ENCODE peak calls at places on chromosomes 11 and 22, in four cellular contexts. I is ovary, A is tibial nerve, F is upper lobe of right lung. L is an unnamed sample.

GRCh38 chr11:13963169-13963948 is 836 bp downstream of the SPON1 start:
- DNase-seq in I (peak; percentile 50), A (no peak), F (no peak), L (peak; percentile 63)

GRCh38 chr11:77093987-77094840 is 8.4 kb upstream of the OMP start:
- DNase-seq in I (no peak), A (no peak), F (peak; percentile 41), L (no peak)

GRCh38 chr11:125374398-125374797 is 121.7 kb downstream of the FEZ1 start:
- DNase-seq in I (no peak), A (no peak), F (no peak), L (no peak)

GRCh38 chr11:10390375-10390774 is 64.7 kb upstream of the AMPD3 start:
- DNase-seq in I (no peak), A (no peak), F (no peak), L (no peak)

GRCh38 chr11:130211144-130211543 is 51.6 kb downstream of the ST14 start:
- DNase-seq in I (no peak), A (no peak), F (no peak), L (no peak)

GRCh38 chr11:91104237-91104636 is 881.4 kb upstream of the CHORDC1 start:
- DNase-seq in I (no peak), A (no peak), F (no peak), L (peak; percentile 31)

GRCh38 chr11:22337571-22338464 is at the start of gene SLC17A6:
- DNase-seq in I (no peak), A (no peak), F (no peak), L (peak; percentile 72)

GRCh38 chr11:120013325-120014250 is 124.3 kb downstream of the TRIM29 start:
- DNase-seq in I (no peak), A (no peak), F (no peak), L (peak; percentile 93)

GRCh38 chr11:101949846-101950245 is 33.5 kb upstream of the ANGPTL5 start:
- DNase-seq in I (no peak), A (no peak), F (no peak), L (no peak)

GRCh38 chr22:19291580-19292261 is at the start of gene CLTCL1:
- DNase-seq in I (peak; percentile 83), A (peak; percentile 60), F (peak; percentile 92), L (peak; percentile 79)

GRCh38 chr11:95641506-95641905 is 148.1 kb downstream of the FAM76B start:
- DNase-seq in I (peak; percentile 23), A (peak; percentile 45), F (peak; percentile 69), L (no peak)

GRCh38 chr11:109970516-109971183 is 122.5 kb upstream of the ZC3H12C start:
- DNase-seq in I (no peak), A (no peak), F (no peak), L (no peak)

GRCh38 chr22:50576806-50577696 is 1.2 kb downstream of the CPT1B start:
- DNase-seq in I (no peak), A (no peak), F (no peak), L (no peak)

GRCh38 chr11:45771942-45772522 is 32.9 kb upstream of the SLC35C1 start:
- DNase-seq in I (peak; percentile 84), A (peak; percentile 55), F (peak; percentile 94), L (peak; percentile 86)

GRCh38 chr11:45657496-45658260 is 7.7 kb downstream of the CHST1 start:
- DNase-seq in I (no peak), A (no peak), F (peak; percentile 30), L (no peak)

GRCh38 chr11:61503135-61503770 is 5.3 kb upstream of the LRRC10B start:
- DNase-seq in I (no peak), A (no peak), F (no peak), L (no peak)

GRCh38 chr11:66580803-66581202 is 12.1 kb downstream of the CCDC87 start:
- DNase-seq in I (no peak), A (no peak), F (no peak), L (no peak)

GRCh38 chr22:19110064-19110458 is 12.2 kb downstream of the DGCR2 start:
- DNase-seq in I (no peak), A (no peak), F (peak; percentile 55), L (peak; percentile 29)

GRCh38 chr22:44442186-44442465 is 55.9 kb downstream of the RTL6 start:
- DNase-seq in I (no peak), A (no peak), F (peak; percentile 40), L (no peak)

GRCh38 chr11:12031856-12032526 is 23.6 kb upstream of the DKK3 start:
- DNase-seq in I (no peak), A (no peak), F (no peak), L (no peak)

GRCh38 chr11:69443968-69444364 is 37.5 kb upstream of the LINC01488 start:
- DNase-seq in I (no peak), A (no peak), F (no peak), L (peak; percentile 55)

GRCh38 chr22:37154925-37155712 is 5.4 kb upstream of the IL2RB start:
- DNase-seq in I (no peak), A (no peak), F (no peak), L (peak; percentile 40)

GRCh38 chr11:3021125-3021524 is 29.0 kb upstream of the NAP1L4 start:
- DNase-seq in I (no peak), A (no peak), F (no peak), L (peak; percentile 70)

GRCh38 chr11:64000026-64000739 is 13.9 kb downstream of the OTUB1 start:
- DNase-seq in I (peak; percentile 77), A (peak; percentile 49), F (peak; percentile 84), L (peak; percentile 84)

GRCh38 chr11:63997801-63998332 is 11.6 kb downstream of the OTUB1 start:
- DNase-seq in I (no peak), A (no peak), F (no peak), L (no peak)

GRCh38 chr11:63999349-64000025 is 13.2 kb downstream of the OTUB1 start:
- DNase-seq in I (peak; percentile 66), A (no peak), F (no peak), L (peak; percentile 94)

GRCh38 chr11:63997104-63997700 is 11.0 kb downstream of the OTUB1 start:
- DNase-seq in I (no peak), A (no peak), F (no peak), L (no peak)

GRCh38 chr11:63998558-63999348 is 12.5 kb downstream of the OTUB1 start:
- DNase-seq in I (no peak), A (no peak), F (no peak), L (peak; percentile 73)
- H3K4me3 ChIP-seq in I (no peak overlapping the region), A (peak overlapping the region; percentile 37), F (peak overlapping the region; percentile 44), L (no peak overlapping the region)

GRCh38 chr11:122153746-122154145 is 37.7 kb upstream of the BLID start:
- DNase-seq in I (no peak), A (no peak), F (no peak), L (no peak)
- H3K27ac ChIP-seq in I (peak overlapping the region; percentile 12), A (peak overlapping the region; percentile 62), F (no peak overlapping the region), L (no peak overlapping the region)

GRCh38 chr11:65524010-65524746 is 705 bp upstream of the SCYL1 start:
- DNase-seq in I (peak; percentile 74), A (no peak), F (peak; percentile 83), L (no peak)
- H3K4me3 ChIP-seq in I (peak overlapping the region; percentile 7), A (peak overlapping the region; percentile 38), F (no peak overlapping the region), L (no peak overlapping the region)

GRCh38 chr22:39242389-39242808 is 2.4 kb downstream of the PDGFB start:
- DNase-seq in I (no peak), A (no peak), F (no peak), L (no peak)
- H3K27ac ChIP-seq in I (no peak overlapping the region), A (peak overlapping the region; percentile 81), F (peak overlapping the region; percentile 60), L (no peak overlapping the region)